ENCODE peak calls at places on chromosomes 13 and 19, in five cellular contexts. U, C, W, I and T are unnamed samples.

GRCh38 chr19:38723606-38724379 is 20.5 kb downstream of the CAPN12 start:
- DNase-seq in I (no peak), C (no peak), W (no peak), U (no peak), T (no peak)

GRCh38 chr13:108609353-108609752 is 20.1 kb upstream of the MYO16 start:
- DNase-seq in W (peak; percentile 27), C (no peak), I (peak; percentile 35), U (no peak), T (no peak)

GRCh38 chr13:50129065-50129922 is 114.0 kb downstream of the KCNRG start:
- DNase-seq in U (peak; percentile 49), C (no peak), W (peak; percentile 51), I (no peak), T (no peak)

GRCh38 chr13:98222081-98222554 is 45.0 kb upstream of the RNF113B start:
- DNase-seq in C (no peak), I (peak; percentile 48), W (no peak), U (no peak), T (no peak)

GRCh38 chr13:34127523-34127922 is 309.6 kb downstream of the RFC3 start:
- DNase-seq in C (no peak), I (peak; percentile 3), W (no peak), U (no peak), T (no peak)

GRCh38 chr13:110815471-110816204 is 99.2 kb downstream of the ANKRD10 start:
- DNase-seq in C (no peak), W (no peak), I (no peak), U (no peak), T (no peak)

GRCh38 chr19:827710-828321 is at the start of gene AZU1:
- DNase-seq in C (no peak), U (no peak), I (no peak), W (no peak), T (no peak)

GRCh38 chr13:60009300-60010248 is 154.2 kb downstream of the DIAPH3 start:
- DNase-seq in I (no peak), C (peak; percentile 17), W (no peak), U (no peak), T (no peak)

GRCh38 chr19:5925830-5926459 is 11.9 kb downstream of the CAPS start:
- DNase-seq in U (no peak), W (no peak), C (no peak), I (no peak), T (no peak)

GRCh38 chr19:37698216-37698615 is 21.3 kb downstream of the ZNF607 start:
- DNase-seq in W (no peak), C (no peak), U (no peak), I (no peak), T (no peak)

GRCh38 chr13:36819811-36820140 is 754 bp downstream of the RFXAP start:
- DNase-seq in I (no peak), U (no peak), C (no peak), W (peak; percentile 61), T (no peak)

GRCh38 chr19:14940266-14940665 is 1.0 kb upstream of the OR7C2 start:
- DNase-seq in C (no peak), W (no peak), I (no peak), U (no peak), T (no peak)

GRCh38 chr19:17802137-17802858 is 7.4 kb downstream of the B3GNT3 start:
- DNase-seq in C (no peak), I (no peak), W (peak; percentile 0), U (no peak), T (no peak)

GRCh38 chr19:56271096-56271495 is 1.5 kb upstream of the EDDM13 start:
- DNase-seq in I (no peak), W (no peak), U (no peak), C (no peak), T (no peak)

GRCh38 chr13:75685239-75685697 is 49.1 kb downstream of the LMO7 start:
- DNase-seq in U (no peak), C (no peak), W (peak; percentile 49), I (peak; percentile 52), T (no peak)

GRCh38 chr19:54029930-54030490 is 33.7 kb downstream of the VSTM1 start:
- DNase-seq in I (peak; percentile 34), W (peak; percentile 81), C (peak; percentile 43), U (peak; percentile 20), T (peak; percentile 60)

GRCh38 chr19:11530432-11530831 is 1.5 kb upstream of the ECSIT start:
- DNase-seq in I (peak; percentile 16), W (peak; percentile 89), U (peak; percentile 79), C (no peak), T (peak; percentile 62)

GRCh38 chr13:98180092-98180491 is 3.0 kb upstream of the RNF113B start:
- DNase-seq in C (no peak), U (no peak), W (no peak), I (no peak), T (no peak)

GRCh38 chr19:1222394-1222793 is 15.4 kb downstream of the CBARP start:
- DNase-seq in I (no peak), W (no peak), C (no peak), U (no peak), T (no peak)

GRCh38 chr13:101018720-101019119 is 344.1 kb upstream of the TMTC4 start:
- DNase-seq in I (peak; percentile 35), W (no peak), U (no peak), C (no peak), T (no peak)

GRCh38 chr19:18119243-18120105 is 21.9 kb downstream of the MAST3 start:
- DNase-seq in W (no peak), U (no peak), C (peak; percentile 32), I (no peak), T (no peak)

GRCh38 chr19:294819-295686 is 3.9 kb upstream of the PLPP2 start:
- DNase-seq in C (peak; percentile 51), U (peak; percentile 46), I (no peak), W (peak; percentile 80), T (no peak)

GRCh38 chr19:13961826-13962737 is 9.8 kb downstream of the DCAF15 start:
- DNase-seq in U (no peak), C (no peak), W (peak; percentile 77), I (no peak), T (no peak)

GRCh38 chr19:31138077-31138476 is 211.2 kb downstream of the TSHZ3 start:
- DNase-seq in U (no peak), C (no peak), W (no peak), I (no peak), T (no peak)

GRCh38 chr13:66459143-66459542 is 771.0 kb downstream of the PCDH9 start:
- DNase-seq in C (no peak), W (no peak), U (no peak), I (no peak), T (no peak)

GRCh38 chr19:12720851-12721655 is 2.7 kb downstream of the TNPO2 start:
- DNase-seq in U (no peak), C (no peak), I (no peak), W (peak; percentile 47), T (no peak)

GRCh38 chr19:6551607-6552450 is 21.0 kb downstream of the TNFSF9 start:
- DNase-seq in W (peak; percentile 83), U (no peak), C (peak; percentile 40), I (no peak), T (no peak)

GRCh38 chr13:42720116-42720857 is 61.1 kb upstream of the FAM216B start:
- DNase-seq in W (no peak), I (peak; percentile 88), U (peak; percentile 63), C (no peak), T (peak; percentile 81)

GRCh38 chr13:105665284-105665683 is 870.2 kb downstream of the EFNB2 start:
- DNase-seq in C (no peak), W (no peak), U (no peak), I (peak; percentile 33), T (no peak)

GRCh38 chr19:6773323-6773931 is 919 bp downstream of the VAV1 start:
- DNase-seq in C (peak; percentile 45), U (no peak), I (no peak), W (no peak), T (peak; percentile 63)

GRCh38 chr13:32538234-32538620 is 368 bp downstream of the N4BP2L2 start:
- DNase-seq in I (peak; percentile 15), W (peak; percentile 66), C (no peak), U (no peak), T (peak; percentile 49)

GRCh38 chr19:33868821-33869412 is 72.2 kb downstream of the KCTD15 start:
- DNase-seq in I (no peak), C (no peak), U (peak; percentile 18), W (peak; percentile 50), T (no peak)

GRCh38 chr19:15248648-15249559 is 16.7 kb upstream of the EPHX3 start:
- DNase-seq in W (no peak), I (peak; percentile 81), U (peak; percentile 84), C (no peak), T (no peak)

GRCh38 chr13:26707122-26708006 is 53.2 kb downstream of the GPR12 start:
- DNase-seq in W (peak; percentile 76), U (no peak), I (peak; percentile 9), C (no peak), T (no peak)
- TF ChIP-seq CTCF in W (peak; percentile 70), U (peak; percentile 49), I (peak; percentile 70), C (peak; percentile 59), T (no peak)

DNA sequence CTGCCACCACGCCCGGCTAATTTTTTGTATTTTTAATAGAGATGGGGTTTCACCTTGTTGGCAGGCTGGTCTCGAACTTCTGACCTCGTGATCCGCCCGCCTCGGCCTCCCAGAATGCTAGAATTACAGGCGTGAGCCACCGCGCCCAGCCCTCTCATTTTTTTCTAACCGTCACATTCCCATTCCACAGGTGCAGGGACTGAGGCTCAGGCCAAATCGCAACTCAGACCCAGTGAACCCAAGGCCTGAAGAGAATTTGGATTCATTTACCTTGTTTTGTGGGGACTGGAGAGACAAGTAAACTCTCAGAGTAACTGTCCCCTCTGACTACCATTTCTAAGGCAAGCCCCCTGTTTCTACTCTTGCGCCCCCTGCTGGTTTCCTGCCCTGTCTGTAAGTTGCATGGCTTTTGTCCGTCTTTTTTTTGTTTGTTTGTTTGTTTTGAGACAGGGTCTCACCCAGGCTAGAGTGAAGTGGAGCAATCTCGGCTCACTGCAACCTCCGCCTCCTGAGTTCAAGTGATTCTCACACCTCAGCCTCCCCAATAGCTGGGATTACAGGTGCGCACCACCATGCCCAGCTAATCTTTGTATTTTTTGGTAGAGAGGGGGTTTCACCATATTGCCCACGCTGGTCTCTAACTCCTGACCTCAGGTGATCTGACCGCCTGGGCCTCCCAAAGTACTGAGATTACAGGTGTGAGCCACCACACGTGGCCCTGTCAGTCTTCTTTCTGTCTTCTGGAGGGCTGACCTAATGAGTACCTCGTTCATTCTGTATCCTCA is 2.3 kb upstream of the STRN4 start:
- DNase-seq in C (peak; percentile 67), I (no peak), W (peak; percentile 87), U (peak; percentile 57), T (peak; percentile 66)
- TF ChIP-seq CTCF in C (peak; percentile 57), I (peak; percentile 85), W (peak; percentile 78), U (peak; percentile 51), T (peak; percentile 86)

GRCh38 chr19:47111682-47112165 is 1.9 kb downstream of the ZC3H4 start:
- DNase-seq in U (no peak), W (no peak), I (no peak), C (no peak), T (no peak)

GRCh38 chr19:47113446-47114348 is at the start of gene ZC3H4:
- DNase-seq in W (peak; percentile 97), U (peak; percentile 97), C (peak; percentile 95), I (peak; percentile 81), T (peak; percentile 95)

GRCh38 chr19:47111081-47111589 is 2.4 kb downstream of the ZC3H4 start:
- DNase-seq in U (peak; percentile 30), W (peak; percentile 34), C (peak; percentile 50), I (no peak), T (peak; percentile 64)

GRCh38 chr19:47112664-47113445 is 721 bp downstream of the ZC3H4 start:
- DNase-seq in I (peak; percentile 99), U (peak; percentile 99), W (peak; percentile 99), C (peak; percentile 99), T (peak; percentile 100)

GRCh38 chr19:47112166-47112663 is 1.4 kb downstream of the ZC3H4 start:
- DNase-seq in I (no peak), U (peak; percentile 89), C (peak; percentile 77), W (peak; percentile 91), T (peak; percentile 79)
- TF ChIP-seq CTCF in I (no peak), U (no peak), C (no peak), W (no peak), T (no peak)

GRCh38 chr19:3266792-3267469 is 42.5 kb downstream of the CELF5 start:
- DNase-seq in I (no peak), U (no peak), W (no peak), C (no peak), T (no peak)
- TF ChIP-seq CTCF in I (no peak), U (no peak), W (no peak), C (no peak), T (no peak)